ENCODE peak calls at places on chromosomes 4 and X, in four cellular contexts. D, A, Y and V are unnamed samples.

GRCh38 chr4:105896984-105897760 is 1.9 kb downstream of the NPNT start:
- DNase-seq in D (no peak), A (no peak), Y (no peak), V (no peak)

GRCh38 chr4:186299291-186299690 is 33.3 kb downstream of the F11 start:
- DNase-seq in D (no peak), A (no peak), Y (no peak), V (no peak)

GRCh38 chrX:13688384-13688771 is 550 bp upstream of the RAB9A start:
- DNase-seq in D (no peak), A (no peak), Y (no peak), V (no peak)

GRCh38 chr4:4754641-4755040 is 104.8 kb upstream of the MSX1 start:
- DNase-seq in D (peak), A (no peak), Y (no peak), V (no peak)

GRCh38 chrX:111837226-111837625 is 38.8 kb upstream of the TRPC5OS start:
- DNase-seq in D (no peak), A (no peak), Y (no peak), V (no peak)

GRCh38 chrX:115561605-115562491 is 874 bp downstream of the PLS3 start:
- DNase-seq in D (peak), A (no peak), Y (no peak), V (no peak)

GRCh38 chr4:121168865-121169281 is 4.8 kb upstream of the TNIP3 start:
- DNase-seq in D (no peak), A (no peak), Y (no peak), V (no peak)

GRCh38 chr4:113502476-113502875 is 259.1 kb downstream of the CAMK2D start:
- DNase-seq in D (peak), A (no peak), Y (no peak), V (no peak)

GRCh38 chrX:23844502-23845138 is 61.6 kb downstream of the SAT1 start:
- DNase-seq in D (peak), A (no peak), Y (peak), V (no peak)

GRCh38 chr4:111933703-111934102 is 211.6 kb upstream of the FAM241A start:
- DNase-seq in D (no peak), A (no peak), Y (no peak), V (no peak)

GRCh38 chr4:111934294-111934693 is 211.0 kb upstream of the FAM241A start:
- DNase-seq in D (no peak), A (no peak), Y (no peak), V (no peak)

GRCh38 chr4:111941957-111942356 is 203.3 kb upstream of the FAM241A start:
- DNase-seq in D (no peak), A (no peak), Y (no peak), V (no peak)

GRCh38 chr4:111937368-111937767 is 207.9 kb upstream of the FAM241A start:
- DNase-seq in D (peak), A (no peak), Y (no peak), V (peak)
- TF ChIP-seq CTCF in D (peak), A (no peak), Y (peak), V (peak)

GRCh38 chr4:95547708-95548471 is 883 bp downstream of the UNC5C start:
- DNase-seq in D (no peak), A (no peak), Y (no peak), V (no peak)

GRCh38 chr4:95548738-95549245 is at the start of gene UNC5C:
- DNase-seq in D (no peak), A (no peak), Y (no peak), V (no peak)

GRCh38 chr4:95551653-95552052 is 2.9 kb upstream of the UNC5C start:
- DNase-seq in D (no peak), A (no peak), Y (no peak), V (no peak)

GRCh38 chr4:95550566-95550965 is 1.8 kb upstream of the UNC5C start:
- DNase-seq in D (no peak), A (no peak), Y (no peak), V (no peak)

DNA sequence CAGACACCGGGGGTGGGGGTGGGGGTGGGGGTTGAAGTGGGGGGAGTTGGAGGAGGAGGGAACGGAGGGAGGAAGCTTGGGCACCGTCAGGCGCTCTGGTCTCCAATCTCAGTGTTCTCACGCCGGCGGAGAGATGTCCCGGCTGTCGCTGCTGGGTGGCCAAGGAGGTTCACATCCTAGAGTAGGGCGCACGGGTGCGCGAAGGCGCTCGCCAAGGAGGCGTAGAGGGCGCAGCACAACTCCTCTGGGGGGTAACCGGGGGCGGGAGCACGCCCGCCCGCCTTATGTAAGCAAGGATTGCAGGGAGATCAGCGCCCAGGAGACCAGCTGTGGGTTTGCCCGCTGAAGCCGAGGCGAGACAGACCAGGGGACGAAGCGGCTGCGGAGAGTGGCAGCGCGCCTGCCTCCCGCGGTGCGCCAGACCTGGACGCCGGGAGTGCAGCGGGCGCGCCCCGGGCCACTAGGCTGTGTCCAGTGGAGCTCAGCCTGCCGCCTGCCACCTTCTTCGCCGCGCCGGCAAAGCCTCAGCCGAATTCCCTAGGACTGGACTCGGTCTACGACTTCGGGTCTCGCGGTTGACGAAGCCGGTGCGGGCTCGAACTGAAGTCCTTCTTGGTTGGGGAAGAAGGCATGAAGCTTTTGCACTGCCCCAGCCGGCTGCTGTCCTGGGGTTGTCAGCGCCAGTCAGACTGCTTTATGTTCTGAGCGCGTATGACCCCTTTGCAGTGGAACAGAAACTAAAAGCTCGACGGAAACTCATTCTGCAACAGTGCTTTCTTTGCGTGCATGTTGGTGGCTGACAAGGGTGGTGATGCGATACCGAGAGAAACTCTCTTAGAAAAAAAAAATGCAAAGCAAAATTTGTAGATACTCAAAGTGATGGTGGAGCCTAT is 719 bp upstream of the UNC5C start:
- DNase-seq in D (no peak), A (no peak), Y (no peak), V (no peak)
- TF ChIP-seq SIN3A in D (no peak), A (no peak), Y (no peak), V (no peak)

GRCh38 chr4:130849985-130850632 is 1754.2 kb downstream of the C4orf33 start:
- DNase-seq in D (no peak), A (no peak), Y (no peak), V (no peak)
- TF ChIP-seq POLR2A in D (no peak), A (no peak), Y (no peak), V (no peak)

GRCh38 chr4:140049924-140050681 is 103.9 kb downstream of the MAML3 start:
- DNase-seq in D (no peak), A (no peak), Y (no peak), V (no peak)
- TF ChIP-seq CTCF in D (peak), A (peak), Y (peak), V (peak)